ENCODE peak calls at places on chromosomes 16 and 17, in six cellular contexts. One of them, this sample, is unnamed.

GRCh38 chr16:14172200-14172805 is 101.2 kb downstream of the MRTFB start:
- DNase-seq in mucosa of descending colon: no peak
- DNase-seq in lower lobe of right lung: no peak
- DNase-seq in cardiac muscle cell: no peak
- DNase-seq in neural progenitor cell: no peak
- DNase-seq in GM23338: no peak
- DNase-seq in this sample: no peak

GRCh38 chr16:12262454-12263180 is 286.1 kb downstream of the SNX29 start:
- DNase-seq in mucosa of descending colon: peak; percentile 85
- DNase-seq in lower lobe of right lung: no peak
- DNase-seq in cardiac muscle cell: no peak
- DNase-seq in neural progenitor cell: no peak
- DNase-seq in GM23338: no peak
- DNase-seq in this sample: no peak

GRCh38 chr17:51035436-51035835 is 85.2 kb downstream of the SPAG9 start:
- DNase-seq in mucosa of descending colon: no peak
- DNase-seq in lower lobe of right lung: no peak
- DNase-seq in cardiac muscle cell: peak; percentile 14
- DNase-seq in neural progenitor cell: peak; percentile 40
- DNase-seq in GM23338: peak; percentile 58
- DNase-seq in this sample: no peak

GRCh38 chr17:66965801-66966528 is 1.5 kb downstream of the CACNG4 start:
- DNase-seq in mucosa of descending colon: peak; percentile 13
- DNase-seq in lower lobe of right lung: no peak
- DNase-seq in cardiac muscle cell: peak; percentile 65
- DNase-seq in neural progenitor cell: peak; percentile 65
- DNase-seq in GM23338: peak; percentile 71
- DNase-seq in this sample: no peak

GRCh38 chr16:68344252-68344651 is 33.4 kb downstream of the PRMT7 start:
- DNase-seq in mucosa of descending colon: no peak
- DNase-seq in lower lobe of right lung: no peak
- DNase-seq in cardiac muscle cell: no peak
- DNase-seq in neural progenitor cell: no peak
- DNase-seq in GM23338: no peak
- DNase-seq in this sample: no peak

GRCh38 chr16:23389201-23389600 is 63.8 kb downstream of the COG7 start:
- DNase-seq in mucosa of descending colon: no peak
- DNase-seq in lower lobe of right lung: no peak
- DNase-seq in cardiac muscle cell: no peak
- DNase-seq in neural progenitor cell: no peak
- DNase-seq in GM23338: no peak
- DNase-seq in this sample: no peak

GRCh38 chr17:83064021-83064731 is 15.2 kb upstream of the METRNL start:
- DNase-seq in mucosa of descending colon: peak; percentile 1
- DNase-seq in lower lobe of right lung: peak; percentile 40
- DNase-seq in cardiac muscle cell: no peak
- DNase-seq in neural progenitor cell: no peak
- DNase-seq in GM23338: no peak
- DNase-seq in this sample: no peak

GRCh38 chr17:28467456-28468025 is 5.9 kb upstream of the SLC13A2 start:
- DNase-seq in mucosa of descending colon: no peak
- DNase-seq in lower lobe of right lung: no peak
- DNase-seq in cardiac muscle cell: no peak
- DNase-seq in neural progenitor cell: no peak
- DNase-seq in GM23338: no peak
- DNase-seq in this sample: no peak

GRCh38 chr16:58487566-58488351 is 12.2 kb upstream of the NDRG4 start:
- DNase-seq in mucosa of descending colon: peak; percentile 84
- DNase-seq in lower lobe of right lung: peak; percentile 87
- DNase-seq in cardiac muscle cell: peak; percentile 96
- DNase-seq in neural progenitor cell: peak; percentile 95
- DNase-seq in GM23338: peak; percentile 98
- DNase-seq in this sample: peak; percentile 53

GRCh38 chr17:49691086-49691676 is 13.3 kb upstream of the SPOP start:
- DNase-seq in mucosa of descending colon: no peak
- DNase-seq in lower lobe of right lung: no peak
- DNase-seq in cardiac muscle cell: peak; percentile 91
- DNase-seq in neural progenitor cell: no peak
- DNase-seq in GM23338: no peak
- DNase-seq in this sample: no peak

GRCh38 chr17:10121971-10122707 is 76.3 kb downstream of the GAS7 start:
- DNase-seq in mucosa of descending colon: no peak
- DNase-seq in lower lobe of right lung: no peak
- DNase-seq in cardiac muscle cell: no peak
- DNase-seq in neural progenitor cell: no peak
- DNase-seq in GM23338: no peak
- DNase-seq in this sample: no peak

GRCh38 chr17:66431080-66431795 is 128.8 kb downstream of the PRKCA start:
- DNase-seq in mucosa of descending colon: no peak
- DNase-seq in lower lobe of right lung: peak; percentile 52
- DNase-seq in cardiac muscle cell: no peak
- DNase-seq in neural progenitor cell: no peak
- DNase-seq in GM23338: no peak
- DNase-seq in this sample: no peak

GRCh38 chr17:27669850-27670249 is 38.9 kb downstream of the LGALS9 start:
- DNase-seq in mucosa of descending colon: no peak
- DNase-seq in lower lobe of right lung: no peak
- DNase-seq in cardiac muscle cell: no peak
- DNase-seq in neural progenitor cell: no peak
- DNase-seq in GM23338: no peak
- DNase-seq in this sample: no peak

GRCh38 chr16:84867696-84868095 is 47.9 kb downstream of the CRISPLD2 start:
- DNase-seq in mucosa of descending colon: no peak
- DNase-seq in lower lobe of right lung: no peak
- DNase-seq in cardiac muscle cell: no peak
- DNase-seq in neural progenitor cell: no peak
- DNase-seq in GM23338: no peak
- DNase-seq in this sample: no peak

GRCh38 chr16:55142405-55142804 is 181.6 kb upstream of the IRX6 start:
- DNase-seq in mucosa of descending colon: no peak
- DNase-seq in lower lobe of right lung: no peak
- DNase-seq in cardiac muscle cell: no peak
- DNase-seq in neural progenitor cell: no peak
- DNase-seq in GM23338: peak; percentile 30
- DNase-seq in this sample: no peak

GRCh38 chr17:40068917-40069750 is 6.4 kb downstream of the THRA start:
- DNase-seq in mucosa of descending colon: peak; percentile 89
- DNase-seq in lower lobe of right lung: peak; percentile 89
- DNase-seq in cardiac muscle cell: peak; percentile 61
- DNase-seq in neural progenitor cell: peak; percentile 60
- DNase-seq in GM23338: peak; percentile 76
- DNase-seq in this sample: peak; percentile 61

GRCh38 chr17:69802045-69802740 is 272.8 kb upstream of the KCNJ16 start:
- DNase-seq in mucosa of descending colon: no peak
- DNase-seq in lower lobe of right lung: no peak
- DNase-seq in cardiac muscle cell: no peak
- DNase-seq in neural progenitor cell: peak; percentile 15
- DNase-seq in GM23338: no peak
- DNase-seq in this sample: no peak

GRCh38 chr16:29826342-29826695 is 6.1 kb downstream of the MVP start:
- DNase-seq in mucosa of descending colon: no peak
- DNase-seq in lower lobe of right lung: no peak
- DNase-seq in cardiac muscle cell: no peak
- DNase-seq in neural progenitor cell: no peak
- DNase-seq in GM23338: no peak
- DNase-seq in this sample: no peak

GRCh38 chr17:60006160-60006559 is 41.6 kb upstream of the RNFT1 start:
- DNase-seq in mucosa of descending colon: no peak
- DNase-seq in lower lobe of right lung: no peak
- DNase-seq in cardiac muscle cell: no peak
- DNase-seq in neural progenitor cell: no peak
- DNase-seq in GM23338: no peak
- DNase-seq in this sample: no peak

GRCh38 chr16:81938331-81939163 is 72.7 kb downstream of the SDR42E1 start:
- DNase-seq in mucosa of descending colon: no peak
- DNase-seq in lower lobe of right lung: no peak
- DNase-seq in cardiac muscle cell: no peak
- DNase-seq in neural progenitor cell: no peak
- DNase-seq in GM23338: no peak
- DNase-seq in this sample: no peak

DNA sequence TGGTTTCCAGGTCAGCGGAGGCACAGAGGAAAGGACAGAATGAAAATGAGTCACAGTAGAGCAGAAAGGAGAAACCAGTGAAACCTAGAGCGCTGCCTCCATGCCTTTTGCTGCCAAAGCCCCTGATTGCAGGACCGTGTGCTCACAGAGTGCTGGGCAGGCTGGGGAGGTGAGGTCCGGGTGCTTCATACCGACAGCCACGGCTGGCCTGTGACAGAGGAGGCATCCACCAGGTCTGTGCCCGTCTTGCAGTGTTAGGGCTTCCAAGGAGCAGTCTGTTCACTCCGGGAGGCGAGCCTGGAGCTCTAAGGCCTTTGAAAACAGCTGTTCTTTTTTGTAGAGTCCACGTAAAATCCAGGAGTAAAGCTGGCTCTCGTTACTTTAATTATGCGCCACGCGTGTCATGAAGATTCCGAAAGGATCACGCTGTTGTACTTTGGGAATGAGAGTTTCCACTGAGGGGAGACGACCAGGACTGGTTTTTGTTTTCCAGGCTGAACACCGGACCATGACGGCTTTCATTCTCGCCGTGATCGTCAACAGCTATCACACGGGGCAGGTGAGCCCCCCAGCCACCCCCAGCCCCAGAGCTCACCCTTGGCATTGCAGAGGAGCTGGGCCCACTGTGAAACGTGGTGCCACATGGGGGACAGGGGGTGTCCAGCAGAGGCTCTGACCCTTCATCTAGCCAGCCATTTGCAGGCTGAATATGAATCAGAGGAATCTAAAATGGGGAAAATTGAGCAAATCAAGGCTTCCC is 108.5 kb upstream of the CHMP6 start:
- DNase-seq in mucosa of descending colon: no peak
- DNase-seq in lower lobe of right lung: peak; percentile 33
- DNase-seq in cardiac muscle cell: no peak
- DNase-seq in neural progenitor cell: no peak
- DNase-seq in GM23338: no peak
- DNase-seq in this sample: no peak
- H3K36me3 ChIP-seq in mucosa of descending colon: no peaks in the 10 kb centered on the region
- H3K36me3 ChIP-seq in lower lobe of right lung: peaks cover 65% of the 10 kb centered on the region
- H3K36me3 ChIP-seq in cardiac muscle cell: peaks cover 12% of the 10 kb centered on the region
- H3K36me3 ChIP-seq in neural progenitor cell: no peaks in the 10 kb centered on the region
- H3K36me3 ChIP-seq in GM23338: peaks cover 12% of the 10 kb centered on the region
- H3K36me3 ChIP-seq in this sample: peaks cover 36% of the 10 kb centered on the region

GRCh38 chr16:89534147-89534788 is 26.1 kb downstream of the SPG7 start:
- DNase-seq in mucosa of descending colon: peak; percentile 34
- DNase-seq in lower lobe of right lung: no peak
- DNase-seq in cardiac muscle cell: no peak
- DNase-seq in neural progenitor cell: no peak
- DNase-seq in GM23338: no peak
- DNase-seq in this sample: peak; percentile 11
- H3K36me3 ChIP-seq in mucosa of descending colon: peaks cover 5% of the 10 kb centered on the region
- H3K36me3 ChIP-seq in lower lobe of right lung: peaks cover 86% of the 10 kb centered on the region
- H3K36me3 ChIP-seq in cardiac muscle cell: peaks cover 38% of the 10 kb centered on the region
- H3K36me3 ChIP-seq in neural progenitor cell: no peaks in the 10 kb centered on the region
- H3K36me3 ChIP-seq in GM23338: peaks cover 45% of the 10 kb centered on the region
- H3K36me3 ChIP-seq in this sample: peaks cover 34% of the 10 kb centered on the region

DNA sequence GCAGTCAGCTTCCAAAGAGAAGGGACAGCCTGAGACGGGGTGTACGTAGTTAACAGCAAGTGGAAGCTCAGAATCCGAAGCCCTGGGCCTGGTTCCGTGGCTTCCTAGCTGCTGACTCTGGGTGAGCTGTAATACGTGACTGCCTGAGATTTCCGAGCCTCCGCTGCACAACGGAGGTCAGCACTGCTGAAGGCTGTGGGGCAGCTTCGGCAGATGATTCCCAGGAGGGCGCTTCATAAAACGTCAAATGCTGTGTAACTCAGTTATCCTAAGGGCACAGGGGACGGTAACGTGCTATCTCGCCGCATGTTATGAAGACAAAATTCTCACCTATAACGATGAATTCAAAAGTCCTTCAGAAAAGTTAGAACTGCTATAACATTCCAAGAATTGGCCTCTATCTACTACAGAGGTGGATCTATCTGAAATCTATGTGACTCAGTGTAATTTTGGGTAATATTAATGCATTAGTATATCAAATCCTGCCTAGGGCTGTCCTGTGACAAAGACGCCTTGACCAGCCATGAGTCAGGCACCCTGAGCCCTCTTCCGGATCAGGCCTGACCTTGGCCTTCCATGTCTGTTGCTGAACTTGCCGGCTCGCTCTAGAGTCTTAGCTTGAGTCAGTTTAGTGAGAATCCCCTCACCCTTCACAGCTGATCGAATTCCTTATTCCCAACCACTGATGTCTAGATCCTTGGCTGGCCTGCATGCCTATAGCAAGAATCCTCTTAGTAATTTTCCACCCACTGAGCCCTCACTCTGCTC is 43.5 kb downstream of the MARF1 start:
- DNase-seq in mucosa of descending colon: no peak
- DNase-seq in lower lobe of right lung: no peak
- DNase-seq in cardiac muscle cell: no peak
- DNase-seq in neural progenitor cell: no peak
- DNase-seq in GM23338: no peak
- DNase-seq in this sample: no peak
- H3K36me3 ChIP-seq in mucosa of descending colon: peaks cover 15% of the 10 kb centered on the region
- H3K36me3 ChIP-seq in lower lobe of right lung: peaks cover 100% of the 10 kb centered on the region
- H3K36me3 ChIP-seq in cardiac muscle cell: peaks cover 57% of the 10 kb centered on the region
- H3K36me3 ChIP-seq in neural progenitor cell: peaks cover 3% of the 10 kb centered on the region
- H3K36me3 ChIP-seq in GM23338: peaks cover 27% of the 10 kb centered on the region
- H3K36me3 ChIP-seq in this sample: peaks cover 96% of the 10 kb centered on the region

GRCh38 chr17:79079421-79080200 is 5.0 kb downstream of the ENGASE start:
- DNase-seq in mucosa of descending colon: no peak
- DNase-seq in lower lobe of right lung: peak; percentile 41
- DNase-seq in cardiac muscle cell: no peak
- DNase-seq in neural progenitor cell: no peak
- DNase-seq in GM23338: no peak
- DNase-seq in this sample: no peak

GRCh38 chr17:79082311-79083190 is 7.9 kb downstream of the ENGASE start:
- DNase-seq in mucosa of descending colon: peak; percentile 50
- DNase-seq in lower lobe of right lung: no peak
- DNase-seq in cardiac muscle cell: peak; percentile 39
- DNase-seq in neural progenitor cell: peak; percentile 76
- DNase-seq in GM23338: peak; percentile 78
- DNase-seq in this sample: peak; percentile 22

GRCh38 chr17:79081571-79082276 is 7.1 kb downstream of the ENGASE start:
- DNase-seq in mucosa of descending colon: no peak
- DNase-seq in lower lobe of right lung: no peak
- DNase-seq in cardiac muscle cell: no peak
- DNase-seq in neural progenitor cell: no peak
- DNase-seq in GM23338: no peak
- DNase-seq in this sample: no peak

GRCh38 chr17:79080349-79080748 is 5.7 kb downstream of the ENGASE start:
- DNase-seq in mucosa of descending colon: no peak
- DNase-seq in lower lobe of right lung: no peak
- DNase-seq in cardiac muscle cell: no peak
- DNase-seq in neural progenitor cell: no peak
- DNase-seq in GM23338: no peak
- DNase-seq in this sample: no peak

DNA sequence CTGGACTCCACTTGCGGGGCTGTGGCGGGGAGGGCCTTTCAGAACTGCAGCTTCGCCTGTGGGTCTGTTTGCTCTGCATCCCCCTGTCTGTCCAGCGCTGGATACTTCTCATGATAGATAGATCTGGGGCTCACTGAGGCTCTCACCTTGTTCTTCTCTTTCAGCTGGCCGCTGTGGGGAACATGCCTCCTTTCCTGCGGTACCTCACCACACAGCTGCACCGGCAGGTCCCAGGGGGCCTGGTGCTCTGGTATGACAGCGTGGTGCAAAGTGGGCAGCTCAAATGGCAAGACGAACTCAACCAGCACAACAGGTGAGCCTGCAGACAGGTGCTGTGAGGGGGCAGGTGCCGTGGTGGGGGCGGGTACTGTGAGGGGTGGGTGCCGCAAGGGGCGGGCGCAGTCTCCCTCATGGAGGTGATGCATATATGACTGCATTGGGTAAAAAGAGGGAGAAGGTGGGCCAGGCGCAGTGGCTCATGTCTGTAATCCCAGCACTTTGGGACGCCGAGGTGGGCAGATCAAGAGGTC is 6.2 kb downstream of the ENGASE start:
- DNase-seq in mucosa of descending colon: no peak
- DNase-seq in lower lobe of right lung: no peak
- DNase-seq in cardiac muscle cell: no peak
- DNase-seq in neural progenitor cell: no peak
- DNase-seq in GM23338: no peak
- DNase-seq in this sample: no peak
- H3K36me3 ChIP-seq in mucosa of descending colon: peaks cover 13% of the 10 kb centered on the region
- H3K36me3 ChIP-seq in lower lobe of right lung: peaks cover 87% of the 10 kb centered on the region
- H3K36me3 ChIP-seq in cardiac muscle cell: peaks cover 11% of the 10 kb centered on the region
- H3K36me3 ChIP-seq in neural progenitor cell: no peaks in the 10 kb centered on the region
- H3K36me3 ChIP-seq in GM23338: peaks cover 3% of the 10 kb centered on the region
- H3K36me3 ChIP-seq in this sample: peaks cover 49% of the 10 kb centered on the region